ENCODE peak calls at places on chromosomes 16 and 17, in eight cellular contexts. V, G, R, S, M, P, Q and E are unnamed samples.

GRCh38 chr17:44362964-44363612 is 565 bp downstream of the FAM171A2 start:
- DNase-seq in V (peak; percentile 50), G (peak; percentile 67), R (peak; percentile 87), S (no peak), M (no peak), P (no peak), Q (no peak), E (peak; percentile 33)

GRCh38 chr17:57357392-57357784 is 101.1 kb downstream of the MSI2 start:
- DNase-seq in V (peak; percentile 70), G (no peak), R (no peak), S (peak; percentile 39), M (no peak), P (peak; percentile 91), Q (peak; percentile 91), E (no peak)

GRCh38 chr16:6957676-6958075 is 375.0 kb upstream of the RBFOX1 start:
- DNase-seq in V (no peak), G (no peak), R (no peak), S (no peak), M (peak; percentile 0), P (no peak), Q (no peak), E (no peak)

GRCh38 chr17:48457080-48457836 is 27.2 kb upstream of the SKAP1 start:
- DNase-seq in V (peak; percentile 55), G (no peak), R (peak; percentile 81), S (no peak), M (peak; percentile 75), P (peak; percentile 26), Q (peak; percentile 63), E (peak; percentile 87)

GRCh38 chr16:72467157-72467759 is 295.3 kb upstream of the PMFBP1 start:
- DNase-seq in V (no peak), G (no peak), R (no peak), S (no peak), M (peak; percentile 57), P (no peak), Q (no peak), E (peak; percentile 35)

GRCh38 chr17:42969006-42969581 is 4.8 kb upstream of the AARSD1 start:
- DNase-seq in V (no peak), G (no peak), R (no peak), S (no peak), M (no peak), P (no peak), Q (no peak), E (peak; percentile 12)

GRCh38 chr16:10609410-10609774 is 29.0 kb upstream of the EMP2 start:
- DNase-seq in V (no peak), G (no peak), R (no peak), S (no peak), M (no peak), P (no peak), Q (no peak), E (no peak)

GRCh38 chr16:85699628-85700027 is 10.9 kb upstream of the GINS2 start:
- DNase-seq in V (no peak), G (no peak), R (no peak), S (no peak), M (peak; percentile 35), P (no peak), Q (no peak), E (peak; percentile 16)

GRCh38 chr16:1143761-1144450 is 9.0 kb upstream of the CACNA1H start:
- DNase-seq in V (no peak), G (no peak), R (peak; percentile 62), S (no peak), M (no peak), P (no peak), Q (no peak), E (no peak)

DNA sequence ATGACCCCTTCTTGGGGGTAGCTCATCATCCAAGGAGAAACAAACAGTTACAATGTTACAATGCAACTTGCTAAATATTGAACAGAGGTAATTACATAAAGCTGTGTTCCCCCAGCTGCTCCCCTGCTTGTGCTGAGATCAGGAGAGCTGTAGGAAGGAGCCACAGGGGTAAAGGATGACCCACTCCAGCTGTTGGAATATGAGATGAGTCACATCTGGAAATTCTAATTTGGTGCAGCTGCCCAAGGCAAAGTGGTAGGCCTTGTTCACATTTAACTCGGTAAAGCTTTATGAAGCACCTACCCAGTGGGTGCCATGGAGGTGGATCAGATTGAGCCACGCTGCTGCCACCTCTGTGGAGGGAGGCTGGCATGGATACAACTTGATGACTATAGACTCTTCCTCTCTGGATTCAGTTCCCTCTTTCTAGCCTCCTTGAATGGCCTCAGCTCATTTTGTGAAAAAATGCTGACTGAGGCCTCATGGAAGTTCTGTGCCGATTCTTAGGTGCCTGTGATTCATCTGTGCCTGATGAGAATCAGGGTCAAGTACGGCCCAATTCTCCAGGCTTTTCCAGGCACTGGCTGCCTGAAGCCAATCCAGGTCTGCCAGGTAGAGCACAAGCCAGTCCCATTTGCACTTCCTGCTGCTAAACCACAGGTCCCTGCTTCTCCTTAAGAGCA is 7.5 kb downstream of the ZNF689 start:
- DNase-seq in V (no peak), G (no peak), R (no peak), S (no peak), M (no peak), P (no peak), Q (no peak), E (no peak)
- TF ChIP-seq POLR2A in V (no peak), G (no peak), R (no peak), S (no peak), M (no peak), P (no peak), Q (no peak), E (peak; percentile 11)

DNA sequence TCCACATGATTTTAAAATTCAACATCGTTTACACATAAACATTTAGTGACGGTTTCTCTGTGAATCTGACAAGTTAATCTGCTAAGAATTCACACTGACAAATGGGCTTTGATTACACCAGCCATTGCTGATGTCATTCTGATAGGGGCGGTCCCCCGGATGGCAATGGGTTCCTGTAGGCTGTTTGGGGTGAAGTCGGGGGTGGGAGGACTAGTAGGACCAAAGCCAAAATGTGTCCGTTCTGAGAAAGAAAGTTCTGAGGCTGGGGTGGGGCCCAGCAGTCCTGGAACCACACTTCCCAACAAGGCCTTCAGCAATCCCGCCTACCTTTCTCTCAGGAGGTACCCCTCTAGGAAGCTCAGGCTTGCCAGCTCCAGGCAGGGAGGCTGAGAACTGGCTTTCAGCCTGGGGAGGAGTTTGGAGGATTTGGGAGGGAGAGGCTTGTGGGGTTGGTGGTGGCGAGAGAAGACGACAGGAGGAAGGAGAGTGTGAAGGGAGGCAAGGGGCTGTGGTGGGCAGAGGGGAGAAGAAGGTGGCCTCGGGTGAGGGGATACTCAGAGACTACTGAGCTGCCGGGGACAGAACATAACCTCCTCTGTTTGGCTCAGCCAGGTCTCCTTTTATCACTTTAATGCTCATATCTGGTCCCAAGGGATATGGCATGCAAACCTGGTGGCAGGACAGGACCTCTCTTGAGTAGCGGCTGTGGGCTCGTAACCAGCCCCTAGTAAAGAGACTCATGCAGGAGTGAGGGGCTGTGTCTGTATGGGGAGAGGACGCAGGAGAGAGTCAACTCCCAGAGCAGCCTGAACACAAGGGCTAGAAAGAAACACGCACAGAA is 8.6 kb downstream of the HIC1 start:
- DNase-seq in V (no peak), G (no peak), R (no peak), S (no peak), M (no peak), P (no peak), Q (no peak), E (no peak)
- TF ChIP-seq POLR2A in V (no peak), G (peak; percentile 51), R (no peak), S (no peak), M (no peak), P (no peak), Q (no peak), E (no peak)

DNA sequence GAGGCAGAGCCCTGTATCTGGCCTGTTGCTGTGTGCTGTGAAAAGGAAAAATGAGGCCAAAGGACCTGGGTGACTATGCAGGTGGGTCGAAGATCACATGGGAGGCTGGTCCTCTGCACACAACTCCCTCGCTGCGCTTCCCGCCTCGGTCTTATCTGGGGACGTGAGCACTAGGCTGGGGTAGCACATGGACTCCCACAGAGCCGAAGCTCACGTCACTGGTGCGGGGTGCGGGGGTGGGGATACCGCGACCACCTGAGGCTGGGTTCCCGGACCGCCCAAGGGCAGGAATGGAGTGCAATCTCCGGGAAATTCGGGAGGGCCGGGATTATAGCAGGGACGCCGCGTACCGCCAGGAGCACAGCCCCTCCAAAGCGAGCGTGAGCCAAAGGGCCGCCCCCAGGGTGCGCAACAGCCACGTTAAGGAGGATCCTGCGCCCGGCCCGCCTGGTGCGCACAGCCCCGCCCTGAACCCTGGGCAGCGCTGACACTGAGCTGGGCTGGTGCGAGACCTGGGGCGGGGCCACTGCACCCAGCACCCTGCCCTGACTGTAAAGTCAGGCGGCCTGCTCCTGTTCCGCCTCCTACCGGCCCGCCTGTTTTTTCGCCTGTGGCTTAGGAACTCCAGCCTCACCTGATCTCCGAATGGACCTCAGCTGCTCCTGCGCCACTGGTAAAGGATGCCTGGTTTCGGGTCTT is 4.8 kb downstream of the MT1A start:
- DNase-seq in V (peak; percentile 95), G (no peak), R (peak; percentile 93), S (no peak), M (peak; percentile 85), P (peak; percentile 55), Q (peak; percentile 89), E (peak; percentile 65)
- TF ChIP-seq POLR2A in V (peak; percentile 68), G (no peak), R (peak; percentile 11), S (no peak), M (no peak), P (no peak), Q (no peak), E (no peak)

GRCh38 chr17:17841620-17842025 is 4.8 kb upstream of the SREBF1 start:
- DNase-seq in V (peak; percentile 81), G (no peak), R (no peak), S (no peak), M (no peak), P (peak; percentile 55), Q (peak; percentile 57), E (peak; percentile 57)

GRCh38 chr17:17840751-17841591 is 4.2 kb upstream of the SREBF1 start:
- DNase-seq in V (no peak), G (no peak), R (no peak), S (peak; percentile 53), M (no peak), P (no peak), Q (no peak), E (peak; percentile 63)

GRCh38 chr17:17837966-17838962 is 1.5 kb upstream of the SREBF1 start:
- DNase-seq in V (no peak), G (no peak), R (no peak), S (peak; percentile 60), M (peak; percentile 85), P (peak; percentile 72), Q (no peak), E (peak; percentile 82)

GRCh38 chr17:17842111-17842876 is 5.5 kb upstream of the SREBF1 start:
- DNase-seq in V (no peak), G (no peak), R (peak; percentile 47), S (no peak), M (no peak), P (no peak), Q (no peak), E (peak; percentile 43)

DNA sequence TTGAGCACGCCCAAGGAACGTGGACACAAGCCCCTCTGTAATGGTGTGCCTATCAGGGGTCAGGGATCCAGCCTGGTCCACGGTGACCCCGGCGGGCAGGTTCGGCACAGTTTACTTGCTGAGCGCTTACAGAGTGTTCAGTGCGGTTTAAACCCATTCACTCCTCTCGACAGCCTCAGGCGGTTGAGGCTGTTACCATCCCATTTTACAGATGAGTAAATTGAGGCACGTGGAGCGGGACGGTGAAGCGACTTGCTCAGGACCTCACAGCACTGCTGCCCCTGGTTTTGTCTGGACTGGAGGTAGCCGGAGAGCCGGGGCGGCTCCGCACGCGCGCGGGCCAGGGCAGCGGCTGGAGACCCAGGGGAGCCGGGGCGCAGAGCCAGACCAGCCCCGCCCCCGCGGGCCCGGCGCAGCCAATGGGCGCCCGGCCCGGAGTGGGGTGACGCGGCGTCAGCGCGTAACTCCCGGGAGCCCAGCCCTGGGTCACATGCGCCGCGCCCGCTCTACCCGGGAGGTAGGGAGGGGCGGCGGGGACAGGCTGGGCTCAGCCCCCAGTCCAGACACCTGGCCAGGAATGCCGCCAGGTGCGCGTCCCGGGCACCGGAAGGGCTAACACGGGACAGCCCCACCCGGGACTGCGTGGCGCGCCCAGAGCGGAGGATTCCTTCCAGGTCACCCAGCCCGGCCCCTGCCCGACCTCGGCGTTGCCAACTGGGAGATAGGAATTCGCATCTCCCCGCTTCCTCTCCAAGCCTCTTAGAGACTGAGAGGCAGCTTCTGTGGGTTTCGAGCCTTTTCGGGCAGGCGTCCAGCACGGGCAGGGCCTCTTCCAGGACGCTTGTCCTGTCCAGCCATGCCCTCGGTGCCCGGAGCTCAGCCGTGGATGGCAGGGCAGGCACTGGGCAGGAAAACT is 3.3 kb upstream of the SREBF1 start:
- DNase-seq in V (peak; percentile 97), G (peak; percentile 100), R (peak; percentile 98), S (peak; percentile 89), M (peak; percentile 90), P (peak; percentile 94), Q (peak; percentile 96), E (peak; percentile 94)
- TF ChIP-seq POLR2A in V (peak; percentile 97), G (peak; percentile 73), R (peak; percentile 97), S (peak; percentile 96), M (peak; percentile 65), P (peak; percentile 90), Q (no peak), E (peak; percentile 100)